ENCODE peak calls at places on chromosomes 11 and 22, in seven cellular contexts. One of them, this sample, is unnamed.

GRCh38 chr11:129637473-129637872 is 178.2 kb upstream of the TMEM45B start:
- DNase-seq in IMR-90: peak; percentile 47
- DNase-seq in WERI-Rb-1: no peak
- DNase-seq in AG09309: no peak
- DNase-seq in HL-60: no peak
- DNase-seq in CD4-positive, alpha-beta memory T cell: no peak
- DNase-seq in epithelial cell of esophagus: peak; percentile 88
- DNase-seq in this sample: peak; percentile 22

GRCh38 chr11:83115551-83115950 is 41.4 kb upstream of the PCF11 start:
- DNase-seq in WERI-Rb-1: no peak
- DNase-seq in AG09309: no peak
- DNase-seq in CD4-positive, alpha-beta memory T cell: no peak
- DNase-seq in epithelial cell of esophagus: no peak
- DNase-seq in HL-60: no peak
- DNase-seq in IMR-90: no peak
- DNase-seq in this sample: no peak

GRCh38 chr11:62832346-62833234 is at the start of gene TEX54:
- DNase-seq in HL-60: no peak
- DNase-seq in CD4-positive, alpha-beta memory T cell: no peak
- DNase-seq in AG09309: no peak
- DNase-seq in epithelial cell of esophagus: no peak
- DNase-seq in WERI-Rb-1: no peak
- DNase-seq in IMR-90: peak; percentile 22
- DNase-seq in this sample: no peak

GRCh38 chr11:114256176-114256897 is 39.9 kb upstream of the NNMT start:
- DNase-seq in IMR-90: no peak
- DNase-seq in CD4-positive, alpha-beta memory T cell: no peak
- DNase-seq in WERI-Rb-1: peak; percentile 56
- DNase-seq in epithelial cell of esophagus: no peak
- DNase-seq in HL-60: no peak
- DNase-seq in AG09309: no peak
- DNase-seq in this sample: no peak

GRCh38 chr11:74948546-74948897 is 369 bp downstream of the XRRA1 start:
- DNase-seq in HL-60: peak; percentile 2
- DNase-seq in WERI-Rb-1: no peak
- DNase-seq in epithelial cell of esophagus: no peak
- DNase-seq in CD4-positive, alpha-beta memory T cell: no peak
- DNase-seq in IMR-90: no peak
- DNase-seq in AG09309: no peak
- DNase-seq in this sample: peak; percentile 48

GRCh38 chr11:68354181-68354872 is 41.9 kb downstream of the LRP5 start:
- DNase-seq in IMR-90: peak; percentile 89
- DNase-seq in AG09309: peak; percentile 95
- DNase-seq in WERI-Rb-1: no peak
- DNase-seq in epithelial cell of esophagus: peak; percentile 94
- DNase-seq in HL-60: no peak
- DNase-seq in CD4-positive, alpha-beta memory T cell: no peak
- DNase-seq in this sample: peak; percentile 95

GRCh38 chr11:2528301-2529050 is 83.7 kb downstream of the KCNQ1 start:
- DNase-seq in AG09309: no peak
- DNase-seq in CD4-positive, alpha-beta memory T cell: no peak
- DNase-seq in HL-60: no peak
- DNase-seq in WERI-Rb-1: no peak
- DNase-seq in epithelial cell of esophagus: peak; percentile 22
- DNase-seq in IMR-90: no peak
- DNase-seq in this sample: no peak

GRCh38 chr22:35446365-35446764 is 46.4 kb downstream of the MCM5 start:
- DNase-seq in epithelial cell of esophagus: peak; percentile 95
- DNase-seq in IMR-90: peak; percentile 95
- DNase-seq in AG09309: peak; percentile 52
- DNase-seq in CD4-positive, alpha-beta memory T cell: no peak
- DNase-seq in WERI-Rb-1: no peak
- DNase-seq in HL-60: no peak
- DNase-seq in this sample: peak; percentile 88

GRCh38 chr11:100741866-100742625 is 55.0 kb downstream of the ARHGAP42 start:
- DNase-seq in IMR-90: peak; percentile 30
- DNase-seq in WERI-Rb-1: no peak
- DNase-seq in CD4-positive, alpha-beta memory T cell: no peak
- DNase-seq in HL-60: no peak
- DNase-seq in epithelial cell of esophagus: no peak
- DNase-seq in AG09309: no peak
- DNase-seq in this sample: no peak

GRCh38 chr22:22848364-22848866 is 39.2 kb upstream of the IGLL5 start:
- DNase-seq in epithelial cell of esophagus: peak; percentile 69
- DNase-seq in AG09309: no peak
- DNase-seq in CD4-positive, alpha-beta memory T cell: peak; percentile 57
- DNase-seq in WERI-Rb-1: peak; percentile 83
- DNase-seq in HL-60: peak; percentile 31
- DNase-seq in IMR-90: peak; percentile 31
- DNase-seq in this sample: peak; percentile 41

GRCh38 chr11:129324533-129325175 is 51.0 kb upstream of the BARX2 start:
- DNase-seq in CD4-positive, alpha-beta memory T cell: no peak
- DNase-seq in WERI-Rb-1: no peak
- DNase-seq in IMR-90: no peak
- DNase-seq in epithelial cell of esophagus: peak; percentile 24
- DNase-seq in AG09309: no peak
- DNase-seq in HL-60: peak; percentile 23
- DNase-seq in this sample: peak; percentile 14

GRCh38 chr11:2775626-2776350 is 76.0 kb upstream of the KCNQ1OT1 start:
- DNase-seq in CD4-positive, alpha-beta memory T cell: no peak
- DNase-seq in AG09309: no peak
- DNase-seq in epithelial cell of esophagus: no peak
- DNase-seq in IMR-90: no peak
- DNase-seq in WERI-Rb-1: peak; percentile 5
- DNase-seq in HL-60: no peak
- DNase-seq in this sample: no peak

GRCh38 chr11:130737041-130737830 is 179.0 kb downstream of the SNX19 start:
- DNase-seq in WERI-Rb-1: no peak
- DNase-seq in IMR-90: no peak
- DNase-seq in AG09309: no peak
- DNase-seq in epithelial cell of esophagus: no peak
- DNase-seq in CD4-positive, alpha-beta memory T cell: no peak
- DNase-seq in HL-60: no peak
- DNase-seq in this sample: no peak
- H3K4me3 ChIP-seq in WERI-Rb-1: no peak overlapping the region
- H3K4me3 ChIP-seq in IMR-90: no peak overlapping the region
- H3K4me3 ChIP-seq in AG09309: no peak overlapping the region
- H3K4me3 ChIP-seq in epithelial cell of esophagus: no peak overlapping the region
- H3K4me3 ChIP-seq in CD4-positive, alpha-beta memory T cell: no peak overlapping the region
- H3K4me3 ChIP-seq in HL-60: no peak overlapping the region
- H3K4me3 ChIP-seq in this sample: no peak overlapping the region

DNA sequence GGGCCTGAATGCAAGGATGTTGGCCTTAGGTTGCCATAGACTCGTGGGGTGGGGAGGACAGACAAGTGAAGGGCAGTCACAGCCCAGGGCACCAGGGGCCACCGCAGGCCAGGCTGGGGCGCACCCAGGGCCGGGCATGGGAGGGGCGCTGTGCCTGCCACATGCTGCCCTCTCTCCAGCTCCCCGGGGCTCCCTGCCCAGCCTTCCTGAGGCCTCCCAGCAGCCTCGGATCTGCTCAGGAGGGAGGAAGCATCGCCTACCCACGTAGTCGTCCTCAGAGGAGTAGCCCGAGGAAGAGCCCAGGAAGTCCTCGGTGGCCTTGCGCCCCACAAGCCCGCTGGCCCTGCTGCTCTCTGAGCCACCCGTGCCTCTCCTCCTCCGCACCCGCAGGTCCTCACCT is 5.2 kb downstream of the SUN2 start:
- DNase-seq in WERI-Rb-1: no peak
- DNase-seq in epithelial cell of esophagus: no peak
- DNase-seq in HL-60: no peak
- DNase-seq in CD4-positive, alpha-beta memory T cell: no peak
- DNase-seq in AG09309: no peak
- DNase-seq in IMR-90: no peak
- DNase-seq in this sample: no peak
- H3K4me3 ChIP-seq in WERI-Rb-1: no peak overlapping the region
- H3K4me3 ChIP-seq in epithelial cell of esophagus: no peak overlapping the region
- H3K4me3 ChIP-seq in HL-60: no peak overlapping the region
- H3K4me3 ChIP-seq in CD4-positive, alpha-beta memory T cell: no peak overlapping the region
- H3K4me3 ChIP-seq in AG09309: no peak overlapping the region
- H3K4me3 ChIP-seq in IMR-90: no peak overlapping the region
- H3K4me3 ChIP-seq in this sample: no peak overlapping the region

DNA sequence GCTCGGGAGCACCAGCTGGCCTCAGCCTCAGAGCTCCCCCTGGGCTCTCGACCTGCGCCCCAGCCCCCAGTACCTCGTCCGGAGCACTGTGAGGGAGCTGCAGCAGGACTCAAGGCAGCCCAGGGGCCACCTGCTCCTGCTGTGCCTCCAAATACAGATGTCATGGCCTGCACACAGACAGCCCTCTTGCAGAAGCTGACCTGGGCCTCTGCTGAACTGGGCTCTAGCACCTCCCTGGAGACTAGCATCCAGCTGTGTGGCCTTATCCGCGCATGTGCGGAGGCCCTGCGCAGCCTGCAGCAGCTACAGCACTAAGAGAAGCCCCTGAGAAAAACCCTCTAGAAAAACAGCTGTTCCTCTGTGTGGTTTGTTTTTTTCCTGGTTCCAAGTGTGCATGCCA is 918 bp upstream of the FAM89B start:
- DNase-seq in AG09309: no peak
- DNase-seq in IMR-90: no peak
- DNase-seq in HL-60: no peak
- DNase-seq in WERI-Rb-1: no peak
- DNase-seq in CD4-positive, alpha-beta memory T cell: no peak
- DNase-seq in epithelial cell of esophagus: no peak
- DNase-seq in this sample: no peak
- H3K4me3 ChIP-seq in AG09309: peak overlapping the region; percentile 96
- H3K4me3 ChIP-seq in IMR-90: no peak overlapping the region
- H3K4me3 ChIP-seq in HL-60: peak overlapping the region; percentile 100
- H3K4me3 ChIP-seq in WERI-Rb-1: no peak overlapping the region
- H3K4me3 ChIP-seq in CD4-positive, alpha-beta memory T cell: peak overlapping the region; percentile 71
- H3K4me3 ChIP-seq in epithelial cell of esophagus: peak overlapping the region; percentile 93
- H3K4me3 ChIP-seq in this sample: peak overlapping the region; percentile 96

GRCh38 chr11:26992031-26992541 is 1.8 kb upstream of the FIBIN start:
- DNase-seq in WERI-Rb-1: no peak
- DNase-seq in IMR-90: peak; percentile 93
- DNase-seq in AG09309: peak; percentile 78
- DNase-seq in CD4-positive, alpha-beta memory T cell: no peak
- DNase-seq in HL-60: no peak
- DNase-seq in epithelial cell of esophagus: peak; percentile 90
- DNase-seq in this sample: peak; percentile 89

GRCh38 chr11:26996056-26996455 is 2.1 kb downstream of the FIBIN start:
- DNase-seq in IMR-90: no peak
- DNase-seq in AG09309: no peak
- DNase-seq in HL-60: no peak
- DNase-seq in WERI-Rb-1: no peak
- DNase-seq in epithelial cell of esophagus: no peak
- DNase-seq in CD4-positive, alpha-beta memory T cell: no peak
- DNase-seq in this sample: no peak

GRCh38 chr11:26993965-26994446 is at the start of gene FIBIN:
- DNase-seq in IMR-90: peak; percentile 70
- DNase-seq in epithelial cell of esophagus: peak; percentile 31
- DNase-seq in AG09309: no peak
- DNase-seq in WERI-Rb-1: no peak
- DNase-seq in CD4-positive, alpha-beta memory T cell: no peak
- DNase-seq in HL-60: no peak
- DNase-seq in this sample: peak; percentile 89

GRCh38 chr11:26994579-26995210 is 783 bp downstream of the FIBIN start:
- DNase-seq in IMR-90: no peak
- DNase-seq in HL-60: no peak
- DNase-seq in WERI-Rb-1: no peak
- DNase-seq in CD4-positive, alpha-beta memory T cell: no peak
- DNase-seq in AG09309: no peak
- DNase-seq in epithelial cell of esophagus: no peak
- DNase-seq in this sample: no peak
- H3K4me3 ChIP-seq in IMR-90: peak overlapping the region; percentile 78
- H3K4me3 ChIP-seq in HL-60: no peak overlapping the region
- H3K4me3 ChIP-seq in WERI-Rb-1: no peak overlapping the region
- H3K4me3 ChIP-seq in CD4-positive, alpha-beta memory T cell: no peak overlapping the region
- H3K4me3 ChIP-seq in AG09309: peak overlapping the region; percentile 81
- H3K4me3 ChIP-seq in epithelial cell of esophagus: peak overlapping the region; percentile 62
- H3K4me3 ChIP-seq in this sample: peak overlapping the region; percentile 93

GRCh38 chr11:9125185-9125886 is 33.9 kb upstream of the SCUBE2 start:
- DNase-seq in IMR-90: no peak
- DNase-seq in AG09309: no peak
- DNase-seq in CD4-positive, alpha-beta memory T cell: no peak
- DNase-seq in WERI-Rb-1: no peak
- DNase-seq in epithelial cell of esophagus: no peak
- DNase-seq in HL-60: no peak
- DNase-seq in this sample: no peak

GRCh38 chr11:9118277-9118676 is 26.9 kb upstream of the SCUBE2 start:
- DNase-seq in AG09309: no peak
- DNase-seq in CD4-positive, alpha-beta memory T cell: no peak
- DNase-seq in HL-60: no peak
- DNase-seq in epithelial cell of esophagus: no peak
- DNase-seq in WERI-Rb-1: no peak
- DNase-seq in IMR-90: no peak
- DNase-seq in this sample: no peak

GRCh38 chr11:9121397-9121796 is 30.0 kb upstream of the SCUBE2 start:
- DNase-seq in CD4-positive, alpha-beta memory T cell: no peak
- DNase-seq in epithelial cell of esophagus: no peak
- DNase-seq in HL-60: no peak
- DNase-seq in AG09309: no peak
- DNase-seq in WERI-Rb-1: no peak
- DNase-seq in IMR-90: no peak
- DNase-seq in this sample: no peak

GRCh38 chr11:9123595-9124304 is 32.4 kb upstream of the SCUBE2 start:
- DNase-seq in HL-60: no peak
- DNase-seq in CD4-positive, alpha-beta memory T cell: no peak
- DNase-seq in WERI-Rb-1: no peak
- DNase-seq in epithelial cell of esophagus: no peak
- DNase-seq in AG09309: no peak
- DNase-seq in IMR-90: no peak
- DNase-seq in this sample: no peak

GRCh38 chr11:9120659-9121350 is 29.4 kb upstream of the SCUBE2 start:
- DNase-seq in IMR-90: no peak
- DNase-seq in CD4-positive, alpha-beta memory T cell: no peak
- DNase-seq in WERI-Rb-1: peak; percentile 76
- DNase-seq in HL-60: no peak
- DNase-seq in AG09309: no peak
- DNase-seq in epithelial cell of esophagus: no peak
- DNase-seq in this sample: no peak
- H3K4me3 ChIP-seq in IMR-90: no peak overlapping the region
- H3K4me3 ChIP-seq in CD4-positive, alpha-beta memory T cell: no peak overlapping the region
- H3K4me3 ChIP-seq in WERI-Rb-1: peak overlapping the region; percentile 13
- H3K4me3 ChIP-seq in HL-60: no peak overlapping the region
- H3K4me3 ChIP-seq in AG09309: no peak overlapping the region
- H3K4me3 ChIP-seq in epithelial cell of esophagus: no peak overlapping the region
- H3K4me3 ChIP-seq in this sample: no peak overlapping the region

DNA sequence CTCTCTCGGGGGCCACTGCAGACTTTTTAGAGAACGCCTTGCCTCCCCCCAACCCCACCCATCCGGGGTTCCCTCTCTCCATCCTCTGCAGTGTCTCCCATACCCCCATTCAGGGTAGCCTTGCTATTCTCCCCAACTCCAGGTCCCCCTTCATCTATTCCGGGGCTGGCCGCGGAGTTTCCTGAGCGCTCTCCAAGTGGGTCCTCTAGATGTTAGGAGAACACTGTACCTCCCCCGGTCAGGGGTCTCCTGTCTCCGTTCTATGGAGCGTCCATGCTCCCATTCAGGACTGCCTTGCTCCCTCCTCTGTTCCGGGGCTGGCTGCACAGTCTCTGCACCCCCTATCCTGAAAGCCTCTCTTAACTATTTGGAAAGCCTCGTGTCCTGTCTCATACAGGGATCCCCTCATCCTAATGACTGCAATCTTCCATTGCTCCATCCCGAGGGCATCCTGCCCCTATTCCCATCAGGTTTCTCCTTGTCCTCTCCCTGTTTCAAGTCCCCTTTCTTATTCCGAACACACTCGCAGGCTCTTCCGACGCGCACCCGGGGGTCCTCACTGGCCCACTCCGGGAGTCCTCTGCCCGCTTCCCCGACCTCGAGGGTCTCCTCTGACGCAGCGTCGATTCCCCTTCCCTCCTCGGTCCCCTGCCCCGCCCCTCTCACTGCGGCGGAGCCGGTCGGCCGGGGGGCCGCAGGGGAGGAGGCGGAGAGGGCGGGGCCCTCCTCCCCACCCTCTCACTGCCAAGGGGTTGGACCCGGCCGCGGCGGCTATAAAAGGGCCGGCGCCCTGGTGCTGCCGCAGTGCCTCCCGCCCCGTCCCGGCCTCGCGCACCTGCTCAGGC is at the start of gene NEFH:
- DNase-seq in AG09309: no peak
- DNase-seq in WERI-Rb-1: no peak
- DNase-seq in epithelial cell of esophagus: no peak
- DNase-seq in CD4-positive, alpha-beta memory T cell: no peak
- DNase-seq in HL-60: no peak
- DNase-seq in IMR-90: no peak
- DNase-seq in this sample: no peak
- H3K4me3 ChIP-seq in AG09309: no peak within 1 kb of the TSS
- H3K4me3 ChIP-seq in WERI-Rb-1: no peak within 1 kb of the TSS
- H3K4me3 ChIP-seq in epithelial cell of esophagus: peak within 1 kb of the TSS; percentile 45
- H3K4me3 ChIP-seq in CD4-positive, alpha-beta memory T cell: no peak within 1 kb of the TSS
- H3K4me3 ChIP-seq in HL-60: peak within 1 kb of the TSS; percentile 35
- H3K4me3 ChIP-seq in IMR-90: peak within 1 kb of the TSS; percentile 31
- H3K4me3 ChIP-seq in this sample: peak within 1 kb of the TSS; percentile 29

This sample was measured in fibroblast of villous mesenchyme.